ENCODE peak calls at places on chromosome 13, in eight cellular contexts. Y is NCI-H2081 treated with DMSO at 0.1 percent for 48 hours; D is T-helper 2 cell; Z is hepatic stellate cell; Q is AG08395; G is stimulated activated CD8-positive, alpha-beta memory T cell treated with anti-CD3 and anti-CD28 coated beads, Interleukin-2, amount 100 ng/mL, for 48 hours; X is stimulated activated CD4-positive, alpha-beta T cell treated with anti-CD3 and anti-CD28 coated beads, Interleukin-2, amount 100 ng/mL, for 48 hours; O is activated CD4-positive, alpha-beta T cell treated with anti-CD3 and anti-CD28 coated beads, Interleukin-2, amount 10 ng/mL, durations not matched to agents 7 days and 5 days. B is an unnamed sample.

GRCh38 chr13:21014666-21015170 is 46.7 kb downstream of the LATS2 start:
- DNase-seq in X (no peak), Q (peak), Y (no peak), O (no peak), D (no peak), G (no peak), Z (peak), B (peak)

GRCh38 chr13:36382030-36382429 is 35.8 kb upstream of the SPART start:
- DNase-seq in X (no peak), D (no peak), O (no peak), Z (no peak), Q (no peak), Y (no peak), G (no peak), B (no peak)

GRCh38 chr13:92963029-92963428 is 263.6 kb upstream of the GPC6 start:
- DNase-seq in O (no peak), Z (no peak), D (no peak), Y (no peak), X (no peak), G (no peak), Q (no peak), B (peak)

GRCh38 chr13:27006519-27007161 is 165.0 kb downstream of the USP12 start:
- DNase-seq in Y (peak), Z (peak), X (no peak), Q (peak), O (no peak), D (no peak), G (no peak), B (peak)

GRCh38 chr13:39056018-39056417 is 17.8 kb downstream of the NHLRC3 start:
- DNase-seq in G (no peak), X (no peak), Y (no peak), O (no peak), Q (no peak), Z (no peak), D (no peak), B (no peak)

GRCh38 chr13:47420568-47420967 is 523.7 kb upstream of the HTR2A start:
- DNase-seq in Q (no peak), D (no peak), X (no peak), O (no peak), G (no peak), Y (no peak), Z (no peak), B (no peak)

GRCh38 chr13:94249512-94249911 is 230.0 kb downstream of the DCT start:
- DNase-seq in Z (peak), X (no peak), G (no peak), Y (no peak), O (no peak), D (no peak), Q (peak), B (peak)

GRCh38 chr13:101941095-101941777 is 460.6 kb downstream of the FGF14 start:
- DNase-seq in D (no peak), Y (no peak), X (no peak), Z (no peak), Q (peak), O (no peak), G (no peak), B (peak)

GRCh38 chr13:72727417-72728289 is at the start of the genes BORA and MZT1:
- DNase-seq in Z (peak), D (peak), O (peak), X (peak), Y (peak), G (peak), Q (peak), B (peak)

GRCh38 chr13:34943675-34944634 is 1.9 kb downstream of the NBEA start:
- DNase-seq in O (no peak), Z (no peak), X (no peak), D (no peak), G (no peak), Q (no peak), Y (no peak), B (no peak)